ENCODE peak calls at places on chromosome 3, in six cellular contexts. U is mucosa of descending colon, Y is PC-3, A is heart left ventricle, S is AG04449, X is GM23248. L is an unnamed sample.

GRCh38 chr3:47469616-47470015 is 6.1 kb downstream of the SCAP start:
- DNase-seq in U (no peak), Y (no peak), A (no peak), S (no peak), X (peak), L (peak)

GRCh38 chr3:174938102-174938501 is 79.0 kb downstream of the NAALADL2 start:
- DNase-seq in U (no peak), Y (no peak), A (no peak), S (no peak), X (no peak), L (no peak)

GRCh38 chr3:127008236-127008635 is 25.3 kb downstream of the PLXNA1 start:
- DNase-seq in U (no peak), Y (no peak), A (no peak), S (no peak), X (no peak), L (no peak)

GRCh38 chr3:45092132-45093031 is 53.8 kb downstream of the CDCP1 start:
- DNase-seq in U (peak), Y (peak), A (no peak), S (peak), X (peak), L (peak)

GRCh38 chr3:139299261-139300132 is 44.3 kb upstream of the MRPS22 start:
- DNase-seq in U (no peak), Y (peak), A (no peak), S (no peak), X (peak), L (peak)

GRCh38 chr3:4981688-4982494 is 2.7 kb downstream of the BHLHE40 start:
- DNase-seq in U (no peak), Y (peak), A (no peak), S (no peak), X (peak), L (peak)

GRCh38 chr3:191809326-191809949 is 348.5 kb downstream of the PYDC2 start:
- DNase-seq in U (no peak), Y (no peak), A (no peak), S (no peak), X (no peak), L (peak)

GRCh38 chr3:25130724-25131123 is 297.3 kb upstream of the RARB start:
- DNase-seq in U (no peak), Y (no peak), A (no peak), S (no peak), X (no peak), L (no peak)

GRCh38 chr3:120420855-120421570 is 29.8 kb downstream of the FSTL1 start:
- DNase-seq in U (no peak), Y (no peak), A (no peak), S (no peak), X (peak), L (no peak)

GRCh38 chr3:16511561-16512434 is 1.7 kb downstream of the RFTN1 start:
- DNase-seq in U (peak), Y (no peak), A (no peak), S (peak), X (peak), L (peak)

GRCh38 chr3:41001556-41001955 is 197.7 kb upstream of the CTNNB1 start:
- DNase-seq in U (no peak), Y (no peak), A (no peak), S (no peak), X (no peak), L (no peak)

GRCh38 chr3:172152869-172153268 is 113.5 kb downstream of the FNDC3B start:
- DNase-seq in U (no peak), Y (peak), A (no peak), S (no peak), X (peak), L (peak)

GRCh38 chr3:28067014-28067413 is 174.4 kb upstream of the CMC1 start:
- DNase-seq in U (no peak), Y (no peak), A (no peak), S (no peak), X (no peak), L (no peak)

GRCh38 chr3:57856675-57857074 is 100.6 kb downstream of the SLMAP start:
- DNase-seq in U (no peak), Y (peak), A (no peak), S (no peak), X (peak), L (peak)

GRCh38 chr3:145557405-145557804 is 603.6 kb downstream of the PLOD2 start:
- DNase-seq in U (no peak), Y (peak), A (no peak), S (no peak), X (no peak), L (no peak)

GRCh38 chr3:184155644-184156521 is 706 bp downstream of the DVL3 start:
- DNase-seq in U (peak), Y (peak), A (no peak), S (no peak), X (peak), L (peak)

GRCh38 chr3:38147434-38147833 is 9.0 kb downstream of the MYD88 start:
- DNase-seq in U (no peak), Y (no peak), A (no peak), S (no peak), X (no peak), L (no peak)

GRCh38 chr3:136862611-136862951 is 573 bp downstream of the NCK1 start:
- DNase-seq in U (peak), Y (peak), A (peak), S (no peak), X (peak), L (peak)

GRCh38 chr3:119359476-119359998 is 65.4 kb downstream of the ARHGAP31 start:
- DNase-seq in U (no peak), Y (no peak), A (no peak), S (no peak), X (no peak), L (no peak)

GRCh38 chr3:50264389-50264963 is 4.5 kb upstream of the SEMA3B start:
- DNase-seq in U (peak), Y (peak), A (no peak), S (peak), X (peak), L (peak)

GRCh38 chr3:25870452-25870851 is 80.6 kb downstream of the OXSM start:
- DNase-seq in U (no peak), Y (no peak), A (no peak), S (no peak), X (peak), L (peak)

DNA sequence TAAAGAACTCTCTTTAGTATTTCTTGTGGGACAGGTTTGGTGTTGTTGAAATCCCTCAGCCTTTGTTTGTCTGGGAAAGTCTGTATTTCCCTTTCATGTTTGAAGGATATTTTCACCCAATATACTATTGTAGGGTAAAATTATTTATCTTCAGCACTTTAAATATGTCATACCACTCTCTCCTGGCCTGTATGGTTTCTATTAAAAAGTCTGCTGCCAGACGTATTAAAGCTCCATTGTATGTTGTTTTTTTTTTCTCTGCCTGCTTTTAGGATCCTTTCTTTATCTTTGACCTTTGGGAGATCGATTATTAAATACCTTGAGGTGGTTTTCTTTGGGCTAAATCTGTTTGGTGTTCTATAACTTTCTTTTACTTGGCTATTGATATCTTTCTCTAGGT is 119.0 kb upstream of the TBC1D5 start:
- DNase-seq in U (no peak), Y (no peak), A (no peak), S (no peak), X (no peak), L (no peak)
- H3K4me3 ChIP-seq in U (no peak), Y (no peak), A (no peak), S (no peak), X (no peak), L (no peak)

DNA sequence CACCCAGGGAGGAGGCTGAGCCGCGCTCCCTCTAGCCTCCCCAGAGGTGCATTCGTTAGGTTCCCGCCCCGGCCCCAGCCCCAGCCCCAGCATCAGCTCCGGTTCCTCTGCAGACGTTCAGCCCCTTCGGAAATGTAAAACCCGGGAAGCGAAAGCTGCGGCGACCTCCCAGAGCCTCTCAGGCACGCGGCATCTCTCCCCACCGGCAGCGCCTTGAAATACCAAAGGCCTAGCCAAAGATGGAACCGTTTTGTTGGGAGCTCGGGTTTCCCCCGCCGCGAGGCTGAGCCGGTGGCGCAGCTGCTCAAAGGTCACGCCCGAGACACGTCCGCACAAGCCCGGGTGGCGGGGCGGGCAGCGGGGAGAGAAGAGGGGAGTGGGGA is 77.8 kb upstream of the HES1 start:
- DNase-seq in U (peak), Y (no peak), A (peak), S (no peak), X (peak), L (peak)
- H3K4me3 ChIP-seq in U (no peak), Y (no peak), A (peak), S (peak), X (peak), L (no peak)

GRCh38 chr3:52290596-52291507 is 3.2 kb downstream of the GLYCTK start:
- DNase-seq in U (peak), Y (no peak), A (no peak), S (no peak), X (no peak), L (no peak)

GRCh38 chr3:52289338-52289746 is 1.7 kb downstream of the GLYCTK start:
- DNase-seq in U (peak), Y (no peak), A (no peak), S (no peak), X (no peak), L (no peak)

GRCh38 chr3:52289747-52290595 is 2.3 kb downstream of the GLYCTK start:
- DNase-seq in U (peak), Y (no peak), A (no peak), S (no peak), X (no peak), L (no peak)

GRCh38 chr3:52288674-52289073 is 1.0 kb downstream of the GLYCTK start:
- DNase-seq in U (peak), Y (no peak), A (no peak), S (no peak), X (no peak), L (no peak)

GRCh38 chr3:52286777-52287110 is 884 bp upstream of the GLYCTK start:
- DNase-seq in U (peak), Y (no peak), A (no peak), S (no peak), X (peak), L (no peak)
- H3K4me3 ChIP-seq in U (no peak), Y (peak), A (peak), S (peak), X (peak), L (peak)

GRCh38 chr3:108089544-108089943 is 1.3 kb downstream of the CD47 start:
- DNase-seq in U (no peak), Y (peak), A (no peak), S (no peak), X (peak), L (no peak)

GRCh38 chr3:108088146-108088545 is 2.7 kb downstream of the CD47 start:
- DNase-seq in U (no peak), Y (peak), A (no peak), S (no peak), X (peak), L (no peak)

GRCh38 chr3:108086653-108087052 is 4.2 kb downstream of the CD47 start:
- DNase-seq in U (no peak), Y (no peak), A (no peak), S (no peak), X (no peak), L (no peak)

GRCh38 chr3:108088697-108089096 is 2.1 kb downstream of the CD47 start:
- DNase-seq in U (no peak), Y (peak), A (no peak), S (no peak), X (peak), L (no peak)

GRCh38 chr3:108085821-108086350 is 4.9 kb downstream of the CD47 start:
- DNase-seq in U (no peak), Y (no peak), A (no peak), S (peak), X (no peak), L (no peak)
- H3K4me3 ChIP-seq in U (no peak), Y (no peak), A (no peak), S (no peak), X (no peak), L (no peak)

GRCh38 chr3:190178779-190179178 is 58.1 kb upstream of the P3H2 start:
- DNase-seq in U (no peak), Y (no peak), A (no peak), S (no peak), X (no peak), L (peak)

GRCh38 chr3:190188197-190188596 is 67.5 kb upstream of the P3H2 start:
- DNase-seq in U (no peak), Y (no peak), A (no peak), S (no peak), X (no peak), L (no peak)

GRCh38 chr3:190182418-190183043 is 61.8 kb upstream of the P3H2 start:
- DNase-seq in U (no peak), Y (peak), A (no peak), S (no peak), X (peak), L (peak)

GRCh38 chr3:190180268-190180667 is 59.6 kb upstream of the P3H2 start:
- DNase-seq in U (no peak), Y (peak), A (no peak), S (no peak), X (peak), L (peak)

DNA sequence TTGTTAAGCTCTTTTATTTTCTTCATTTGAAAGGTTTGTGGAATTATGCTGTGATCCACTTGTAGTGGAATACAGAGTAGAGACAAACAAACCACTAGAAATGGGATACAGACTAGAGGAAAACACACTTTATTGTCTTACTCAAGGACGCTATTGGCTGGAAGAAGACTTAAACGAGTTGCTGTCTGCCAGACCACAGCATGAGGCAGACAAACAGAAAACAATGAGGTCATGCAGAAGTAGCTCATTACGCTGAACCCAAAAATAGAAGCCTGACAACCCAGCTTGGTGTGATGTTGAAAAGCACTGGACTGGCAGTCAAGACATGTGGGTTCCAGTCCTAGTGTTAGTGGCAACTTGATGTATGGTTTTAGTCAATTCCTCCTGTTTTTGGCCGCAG is 62.4 kb upstream of the P3H2 start:
- DNase-seq in U (no peak), Y (peak), A (no peak), S (peak), X (peak), L (peak)
- H3K4me3 ChIP-seq in U (no peak), Y (peak), A (no peak), S (no peak), X (no peak), L (no peak)

L was measured in epithelial cell of esophagus.